ENCODE peak calls at places on chromosome 7, in nine cellular contexts. K is stimulated activated CD8-positive, alpha-beta memory T cell treated with anti-CD3 and anti-CD28 coated beads, Interleukin-4, amount 100 ng/mL, for 1 hour; N is GM04504; W is fibroblast of villous mesenchyme; T is NCI-H1092; I is central memory CD4-positive, alpha-beta T cell; Z is natural killer cell; V is HEK293T; R is NCI-H69. D is an unnamed sample.

GRCh38 chr7:137276194-137276593 is 67.3 kb downstream of the PTN start:
- DNase-seq in Z (no peak), V (no peak), T (no peak), I (no peak), N (no peak), W (no peak), K (no peak), R (no peak), D (no peak)

GRCh38 chr7:144827581-144828139 is 8.2 kb downstream of the TPK1 start:
- DNase-seq in I (no peak), N (no peak), V (no peak), K (no peak), W (peak), R (no peak), T (no peak), Z (no peak), D (no peak)

GRCh38 chr7:40570218-40570617 is 435.4 kb downstream of the SUGCT start:
- DNase-seq in K (no peak), T (no peak), R (no peak), I (no peak), N (no peak), W (no peak), V (no peak), Z (no peak), D (no peak)

GRCh38 chr7:48454750-48455192 is 283.5 kb downstream of the ABCA13 start:
- DNase-seq in N (no peak), W (no peak), I (no peak), T (no peak), R (no peak), Z (no peak), K (no peak), V (no peak), D (no peak)

GRCh38 chr7:27106181-27106905 is 3.9 kb upstream of the HOXA2 start:
- DNase-seq in I (no peak), N (no peak), T (no peak), K (no peak), Z (no peak), V (no peak), W (no peak), R (no peak), D (peak)

GRCh38 chr7:101138149-101138870 is 11.4 kb downstream of the SERPINE1 start:
- DNase-seq in N (peak), Z (peak), V (peak), K (peak), T (no peak), I (peak), R (peak), W (peak), D (peak)

GRCh38 chr7:75962607-75963382 is 31.6 kb downstream of the TMEM120A start:
- DNase-seq in T (no peak), K (no peak), Z (no peak), N (no peak), W (peak), I (no peak), V (no peak), R (no peak), D (no peak)

GRCh38 chr7:134686782-134687181 is 40.1 kb downstream of the BPGM start:
- DNase-seq in N (no peak), V (no peak), K (no peak), I (no peak), W (peak), T (no peak), R (no peak), Z (no peak), D (no peak)

GRCh38 chr7:42522227-42522991 is 285.4 kb upstream of the GLI3 start:
- DNase-seq in N (no peak), V (no peak), W (peak), K (no peak), R (no peak), Z (no peak), T (no peak), I (no peak), D (no peak)

GRCh38 chr7:81833401-81833800 is 63.6 kb upstream of the HGF start:
- DNase-seq in I (no peak), Z (no peak), V (no peak), T (no peak), W (peak), R (no peak), K (no peak), N (no peak), D (no peak)

GRCh38 chr7:46996972-46997371 is 584.9 kb downstream of the TNS3 start:
- DNase-seq in N (no peak), Z (no peak), I (no peak), T (no peak), K (no peak), W (no peak), V (no peak), R (no peak), D (no peak)

GRCh38 chr7:16734148-16734726 is 19.3 kb upstream of the TSPAN13 start:
- DNase-seq in K (no peak), W (no peak), V (no peak), T (no peak), R (no peak), Z (no peak), N (no peak), I (no peak), D (no peak)

GRCh38 chr7:81029523-81029922 is 110.7 kb upstream of the SEMA3C start:
- DNase-seq in N (no peak), T (no peak), I (no peak), Z (no peak), W (no peak), R (peak), V (no peak), K (no peak), D (no peak)

D was measured in glutamatergic neuron.